ENCODE peak calls at places on chromosomes 1 and 21, in ten cellular contexts. K is Kasumi-1, V is NCI-H2081, S is right atrium auricular region, R is fibroblast of gingiva, D is heart left ventricle, Z is tibial artery, H is GM18507, Y is ovary, C is endothelial cell. J is an unnamed sample.

GRCh38 chr21:44090332-44090731 is 16.9 kb upstream of the PWP2 start:
- DNase-seq in C (no peak), Z (no peak), R (no peak), H (no peak), Y (no peak), V (no peak), S (no peak), D (no peak), K (no peak), J (peak; percentile 89)

GRCh38 chr1:178536329-178536728 is 23.4 kb downstream of the TEX35 start:
- DNase-seq in S (no peak), Z (no peak), V (no peak), K (no peak), C (no peak), H (no peak), R (no peak), D (no peak), Y (no peak), J (peak; percentile 23)

GRCh38 chr1:165481820-165482532 is 37.0 kb upstream of the RXRG start:
- DNase-seq in R (peak; percentile 69), C (no peak), V (no peak), K (no peak), Z (peak; percentile 60), Y (peak; percentile 46), D (no peak), S (no peak), H (no peak), J (no peak)

GRCh38 chr1:175884369-175884768 is 141.0 kb upstream of the TNR start:
- DNase-seq in C (no peak), Y (no peak), K (no peak), V (no peak), R (no peak), S (no peak), Z (no peak), D (no peak), H (no peak), J (no peak)

GRCh38 chr1:96651517-96651916 is 70.1 kb upstream of the PTBP2 start:
- DNase-seq in K (no peak), H (no peak), V (no peak), C (no peak), S (no peak), Z (no peak), Y (no peak), R (no peak), D (no peak), J (no peak)

GRCh38 chr1:241702436-241702835 is 50.4 kb downstream of the WDR64 start:
- DNase-seq in C (no peak), R (peak; percentile 68), Z (no peak), S (no peak), K (no peak), H (no peak), V (no peak), Y (no peak), D (no peak), J (no peak)

GRCh38 chr1:29171089-29171488 is 10.6 kb downstream of the SRSF4 start:
- DNase-seq in C (no peak), Y (no peak), D (no peak), Z (no peak), V (no peak), S (no peak), K (no peak), R (peak; percentile 79), H (no peak), J (no peak)

GRCh38 chr1:102693345-102693744 is 415.0 kb downstream of the COL11A1 start:
- DNase-seq in R (no peak), D (no peak), H (no peak), Z (no peak), Y (no peak), V (no peak), C (no peak), S (no peak), K (peak; percentile 36), J (no peak)